ENCODE peak calls at places on chromosomes 4 and X, in nine cellular contexts. Y is aorta, K is H7, I is neuronal stem cell, H is cardiac fibroblast, X is HepG2, B is AG09309, E is epithelial cell of esophagus, C is Caco-2. Q is an unnamed sample.

GRCh38 chr4:42501624-42502401 is 104.5 kb downstream of the SHISA3 start:
- DNase-seq in Y (no peak), K (peak), I (peak), H (no peak), X (no peak), B (no peak), E (no peak), C (no peak), Q (peak)

GRCh38 chrX:48896611-48897011 is 957 bp downstream of the TIMM17B start:
- DNase-seq in Y (peak), K (peak), I (no peak), H (peak), X (no peak), B (no peak), E (no peak), C (no peak), Q (no peak)

GRCh38 chrX:41890026-41890423 is 33.3 kb downstream of the CASK start:
- DNase-seq in Y (no peak), K (no peak), I (no peak), H (no peak), X (no peak), B (no peak), E (no peak), C (no peak), Q (no peak)

GRCh38 chr4:39699676-39700409 is 1.9 kb downstream of the UBE2K start:
- DNase-seq in Y (no peak), K (no peak), I (no peak), H (peak), X (peak), B (no peak), E (peak), C (no peak), Q (no peak)

GRCh38 chrX:106752101-106752678 is 25.7 kb downstream of the RNF128 start:
- DNase-seq in Y (no peak), K (no peak), I (no peak), H (peak), X (no peak), B (no peak), E (peak), C (peak), Q (no peak)

GRCh38 chr4:92333056-92333455 is 29.3 kb downstream of the GRID2 start:
- DNase-seq in Y (no peak), K (no peak), I (no peak), H (no peak), X (no peak), B (no peak), E (peak), C (no peak), Q (no peak)

GRCh38 chr4:84804126-84804525 is 162.4 kb downstream of the WDFY3 start:
- DNase-seq in Y (no peak), K (no peak), I (no peak), H (peak), X (no peak), B (peak), E (no peak), C (no peak), Q (no peak)

GRCh38 chr4:4541040-4541631 is 712 bp downstream of the STX18 start:
- DNase-seq in Y (no peak), K (no peak), I (no peak), H (peak), X (peak), B (no peak), E (peak), C (peak), Q (no peak)

GRCh38 chrX:42686706-42687105 is 91.3 kb downstream of the PPP1R2C start:
- DNase-seq in Y (no peak), K (no peak), I (no peak), H (peak), X (no peak), B (no peak), E (peak), C (no peak), Q (no peak)

GRCh38 chrX:110042521-110042920 is 39.6 kb downstream of the TMEM164 start:
- DNase-seq in Y (no peak), K (no peak), I (no peak), H (peak), X (no peak), B (no peak), E (peak), C (no peak), Q (no peak)

GRCh38 chr4:115090483-115091075 is 22.8 kb downstream of the NDST4 start:
- DNase-seq in Y (no peak), K (peak), I (peak), H (peak), X (peak), B (no peak), E (peak), C (peak), Q (no peak)

DNA sequence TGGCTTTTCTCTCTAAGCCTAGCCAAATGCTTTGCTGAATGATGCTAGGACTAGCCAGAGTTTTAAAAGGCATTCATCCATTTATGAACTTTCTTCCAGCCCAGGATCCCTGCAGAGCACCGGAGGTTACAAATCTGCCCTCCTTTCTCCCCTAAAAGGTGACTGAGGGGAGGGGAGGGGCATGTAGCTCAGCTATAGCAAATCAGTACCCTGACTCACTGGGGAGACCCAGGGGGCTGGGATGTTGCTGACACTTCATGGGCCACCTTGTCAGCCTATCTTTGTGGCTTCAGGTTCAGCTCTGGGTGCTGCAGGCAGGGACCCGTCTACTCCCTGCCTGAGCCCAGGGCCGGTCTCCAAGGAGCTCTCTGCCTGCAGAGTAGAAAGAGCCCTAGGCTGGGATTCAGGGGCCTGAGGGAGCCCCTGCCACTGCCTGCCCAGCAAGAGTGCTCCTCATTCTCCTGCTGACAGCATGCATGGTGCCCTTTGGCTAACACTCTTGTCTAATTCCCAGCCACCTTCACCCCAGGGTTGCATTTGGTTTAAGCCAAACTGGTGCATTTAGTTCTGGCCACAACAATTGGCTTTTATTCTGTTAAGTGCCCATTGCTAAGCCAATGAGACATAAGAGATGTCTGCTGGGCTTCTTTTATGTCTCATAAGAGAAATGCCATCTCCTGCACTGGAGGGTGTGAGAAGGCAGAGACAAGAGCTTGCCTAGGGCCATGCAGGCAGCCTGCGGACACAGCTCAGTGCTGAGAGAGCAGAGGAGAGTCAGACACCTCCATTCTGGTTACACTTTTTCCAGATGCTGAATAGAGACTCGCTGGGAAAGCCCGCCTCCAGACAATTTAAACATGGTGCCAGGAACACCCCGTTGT is 11.9 kb upstream of the UBA6 start:
- DNase-seq in Y (no peak), K (no peak), I (no peak), H (no peak), X (no peak), B (no peak), E (no peak), C (no peak), Q (no peak)
- H3K4me3 ChIP-seq in Y (no peak), K (no peak), I (no peak), H (no peak), X (no peak), B (no peak), E (no peak), C (no peak), Q (no peak)

GRCh38 chr4:108991929-108992328 is 229.1 kb upstream of the ETNPPL start:
- DNase-seq in Y (no peak), K (no peak), I (no peak), H (peak), X (no peak), B (peak), E (peak), C (no peak), Q (no peak)
- H3K4me3 ChIP-seq in Y (no peak), K (no peak), I (no peak), H (no peak), X (no peak), B (no peak), E (no peak), C (no peak), Q (no peak)

GRCh38 chr4:107987916-107988762 is 1.6 kb upstream of the HADH start:
- DNase-seq in Y (no peak), K (no peak), I (no peak), H (no peak), X (no peak), B (no peak), E (peak), C (no peak), Q (no peak)

GRCh38 chr4:107991945-107992625 is 2.4 kb downstream of the HADH start:
- DNase-seq in Y (no peak), K (no peak), I (no peak), H (peak), X (no peak), B (peak), E (no peak), C (no peak), Q (no peak)

GRCh38 chr4:107989162-107989536 is 540 bp upstream of the HADH start:
- DNase-seq in Y (no peak), K (no peak), I (no peak), H (no peak), X (peak), B (no peak), E (no peak), C (no peak), Q (no peak)

GRCh38 chr4:107989537-107990386 is at the start of gene HADH:
- DNase-seq in Y (peak), K (peak), I (peak), H (peak), X (peak), B (peak), E (peak), C (peak), Q (peak)

GRCh38 chr4:107988763-107989035 is 990 bp upstream of the HADH start:
- DNase-seq in Y (no peak), K (no peak), I (no peak), H (no peak), X (no peak), B (no peak), E (no peak), C (no peak), Q (no peak)
- H3K4me3 ChIP-seq in Y (peak), K (no peak), I (no peak), H (no peak), X (peak), B (no peak), E (no peak), C (peak), Q (no peak)

GRCh38 chr4:80265571-80266266 is 745 bp upstream of the FGF5 start:
- DNase-seq in Y (no peak), K (peak), I (no peak), H (peak), X (no peak), B (peak), E (peak), C (no peak), Q (no peak)

GRCh38 chr4:80264352-80264647 is 2.2 kb upstream of the FGF5 start:
- DNase-seq in Y (no peak), K (peak), I (no peak), H (no peak), X (no peak), B (no peak), E (no peak), C (no peak), Q (no peak)

GRCh38 chr4:80266267-80266901 is at the start of gene FGF5:
- DNase-seq in Y (peak), K (peak), I (peak), H (peak), X (no peak), B (peak), E (peak), C (no peak), Q (no peak)

GRCh38 chr4:80263541-80264351 is 2.7 kb upstream of the FGF5 start:
- DNase-seq in Y (no peak), K (peak), I (no peak), H (no peak), X (no peak), B (no peak), E (no peak), C (no peak), Q (no peak)

DNA sequence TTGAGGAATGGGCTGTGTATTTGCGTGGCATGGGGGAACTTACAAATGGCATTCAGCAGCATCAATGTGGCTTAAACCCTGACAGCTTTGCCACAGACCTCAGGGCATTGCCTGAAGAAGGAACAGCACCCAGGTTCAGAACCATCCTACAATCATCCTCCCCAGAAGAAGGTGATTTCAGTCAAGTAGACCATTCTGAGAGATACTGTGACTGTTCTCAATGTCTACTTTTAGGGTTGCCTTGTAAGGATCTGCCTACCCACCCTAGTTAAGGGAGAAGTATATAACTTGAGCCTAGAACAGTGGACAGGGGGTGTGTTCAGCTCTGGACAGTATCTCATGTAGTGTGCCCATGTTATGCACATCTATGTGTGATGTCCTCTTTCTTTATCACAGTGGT is 1.6 kb upstream of the FGF5 start:
- DNase-seq in Y (no peak), K (no peak), I (no peak), H (no peak), X (no peak), B (no peak), E (no peak), C (no peak), Q (no peak)
- H3K4me3 ChIP-seq in Y (no peak), K (no peak), I (no peak), H (no peak), X (no peak), B (no peak), E (no peak), C (no peak), Q (no peak)

DNA sequence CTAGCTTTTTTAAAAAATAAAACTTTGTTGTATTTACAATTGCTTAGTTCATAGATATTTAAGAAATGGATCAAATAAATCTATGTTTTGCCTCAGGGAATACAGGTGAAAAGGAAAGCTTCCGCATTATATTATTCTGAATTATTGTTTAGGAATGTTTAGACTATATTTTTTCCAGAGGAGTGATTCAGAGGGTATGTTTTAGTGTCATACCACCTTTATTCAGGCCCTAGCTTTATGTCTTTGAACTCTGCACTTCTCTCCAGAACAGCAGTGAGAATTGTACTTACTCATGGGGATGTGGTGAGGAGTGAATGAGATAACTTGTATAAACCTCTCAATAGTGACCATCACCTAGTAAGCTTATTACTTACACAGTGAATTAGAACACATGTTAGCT is 14.0 kb downstream of the SLIT2 start:
- DNase-seq in Y (no peak), K (no peak), I (no peak), H (no peak), X (no peak), B (no peak), E (peak), C (no peak), Q (no peak)
- H3K4me3 ChIP-seq in Y (no peak), K (no peak), I (no peak), H (no peak), X (no peak), B (no peak), E (no peak), C (no peak), Q (no peak)

GRCh38 chrX:154320406-154320805 is 24.8 kb downstream of the TKTL1 start:
- DNase-seq in Y (no peak), K (no peak), I (no peak), H (no peak), X (no peak), B (no peak), E (no peak), C (no peak), Q (no peak)
- H3K4me3 ChIP-seq in Y (no peak), K (no peak), I (no peak), H (no peak), X (no peak), B (no peak), E (no peak), C (no peak), Q (no peak)

GRCh38 chr4:140095694-140096482 is 58.1 kb downstream of the MAML3 start:
- DNase-seq in Y (no peak), K (no peak), I (no peak), H (peak), X (no peak), B (peak), E (peak), C (no peak), Q (no peak)
- H3K4me3 ChIP-seq in Y (no peak), K (no peak), I (no peak), H (no peak), X (no peak), B (no peak), E (no peak), C (no peak), Q (no peak)

DNA sequence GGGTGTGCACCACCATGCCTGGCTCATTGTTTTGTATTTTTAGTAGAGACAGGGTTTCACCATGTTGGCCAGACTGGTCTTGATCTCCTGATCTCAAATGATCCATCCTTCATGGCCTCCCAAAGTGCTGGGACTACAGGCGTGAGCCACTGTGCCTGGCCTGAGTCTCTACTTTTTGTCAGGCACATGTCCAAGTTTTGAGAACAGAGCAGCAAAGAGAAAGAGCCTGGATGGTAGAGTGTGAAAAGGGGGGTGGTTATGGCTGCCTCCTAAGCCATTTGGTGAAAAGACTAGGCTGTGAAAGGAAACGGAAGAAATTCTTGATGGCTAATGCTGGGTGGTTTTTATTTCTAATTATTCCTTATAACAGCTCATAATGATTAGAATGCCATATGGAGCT is 63.4 kb downstream of the GAB1 start:
- DNase-seq in Y (no peak), K (no peak), I (no peak), H (no peak), X (no peak), B (no peak), E (no peak), C (no peak), Q (no peak)
- H3K4me3 ChIP-seq in Y (no peak), K (no peak), I (no peak), H (no peak), X (no peak), B (no peak), E (no peak), C (no peak), Q (no peak)

GRCh38 chrX:67544871-67545771 is 1.3 kb downstream of the AR start:
- DNase-seq in Y (peak), K (peak), I (peak), H (peak), X (no peak), B (no peak), E (no peak), C (no peak), Q (no peak)

GRCh38 chrX:67546496-67547423 is 2.9 kb downstream of the AR start:
- DNase-seq in Y (no peak), K (peak), I (no peak), H (no peak), X (no peak), B (no peak), E (no peak), C (no peak), Q (no peak)

GRCh38 chrX:67544281-67544680 is 460 bp downstream of the AR start:
- DNase-seq in Y (peak), K (peak), I (peak), H (no peak), X (no peak), B (no peak), E (no peak), C (peak), Q (no peak)

GRCh38 chrX:67545772-67546495 is 2.1 kb downstream of the AR start:
- DNase-seq in Y (peak), K (peak), I (peak), H (no peak), X (no peak), B (no peak), E (peak), C (no peak), Q (no peak)

GRCh38 chrX:67543818-67544217 is at the start of gene AR:
- DNase-seq in Y (peak), K (peak), I (peak), H (peak), X (no peak), B (no peak), E (no peak), C (peak), Q (peak)
- H3K4me3 ChIP-seq in Y (peak), K (peak), I (peak), H (peak), X (no peak), B (peak), E (peak), C (peak), Q (peak)